ENCODE peak calls at places on chromosomes 12 and 14, in six cellular contexts. C is transverse colon; O is lower lobe of right lung; M is CD8-positive, alpha-beta T cell; D is OCI-LY7; Q is Karpas-422. T is an unnamed sample. For H3K4me1 and H3K36me3, the result is how much of the 10 kb centered on the place peaks cover.

GRCh38 chr14:39912192-39913100 is 480.2 kb upstream of the FBXO33 start:
- DNase-seq in C (no peak), O (no peak), M (no peak), D (no peak), Q (no peak), T (no peak)

GRCh38 chr14:36818212-36818611 is 156.6 kb downstream of the PAX9 start:
- DNase-seq in C (no peak), O (no peak), M (no peak), D (no peak), Q (no peak), T (no peak)

GRCh38 chr14:99602054-99602787 is 1.8 kb downstream of the CCDC85C start:
- DNase-seq in C (peak), O (peak), M (no peak), D (no peak), Q (no peak), T (no peak)

GRCh38 chr14:20934148-20934762 is 21.0 kb upstream of the RNASE2 start:
- DNase-seq in C (peak), O (peak), M (no peak), D (peak), Q (peak), T (no peak)

GRCh38 chr12:86216591-86216990 is 39.6 kb downstream of the MGAT4C start:
- DNase-seq in C (no peak), O (no peak), M (no peak), D (no peak), Q (no peak), T (no peak)

GRCh38 chr12:62957233-62957953 is 22.4 kb upstream of the PPM1H start:
- DNase-seq in C (no peak), O (no peak), M (no peak), D (no peak), Q (no peak), T (no peak)

GRCh38 chr12:53978477-53979356 is 4.0 kb upstream of the HOTAIR start:
- DNase-seq in C (peak), O (no peak), M (no peak), D (no peak), Q (no peak), T (no peak)

GRCh38 chr12:51368640-51369517 is 22.3 kb downstream of the GALNT6 start:
- DNase-seq in C (peak), O (peak), M (peak), D (peak), Q (peak), T (peak)

GRCh38 chr12:15320881-15321280 is 1.4 kb upstream of the PTPRO start:
- DNase-seq in C (no peak), O (no peak), M (no peak), D (no peak), Q (no peak), T (no peak)

GRCh38 chr12:57461326-57461903 is 1.8 kb downstream of the GLI1 start:
- DNase-seq in C (peak), O (no peak), M (no peak), D (peak), Q (peak), T (peak)

GRCh38 chr12:123131879-123132402 is 18.9 kb downstream of the PITPNM2 start:
- DNase-seq in C (peak), O (peak), M (no peak), D (peak), Q (no peak), T (no peak)

GRCh38 chr14:92986254-92987147 is 63.6 kb downstream of the CHGA start:
- DNase-seq in C (no peak), O (peak), M (no peak), D (no peak), Q (no peak), T (peak)

GRCh38 chr12:2354151-2354991 is 301.6 kb downstream of the CACNA1C start:
- DNase-seq in C (no peak), O (no peak), M (no peak), D (peak), Q (no peak), T (no peak)

DNA sequence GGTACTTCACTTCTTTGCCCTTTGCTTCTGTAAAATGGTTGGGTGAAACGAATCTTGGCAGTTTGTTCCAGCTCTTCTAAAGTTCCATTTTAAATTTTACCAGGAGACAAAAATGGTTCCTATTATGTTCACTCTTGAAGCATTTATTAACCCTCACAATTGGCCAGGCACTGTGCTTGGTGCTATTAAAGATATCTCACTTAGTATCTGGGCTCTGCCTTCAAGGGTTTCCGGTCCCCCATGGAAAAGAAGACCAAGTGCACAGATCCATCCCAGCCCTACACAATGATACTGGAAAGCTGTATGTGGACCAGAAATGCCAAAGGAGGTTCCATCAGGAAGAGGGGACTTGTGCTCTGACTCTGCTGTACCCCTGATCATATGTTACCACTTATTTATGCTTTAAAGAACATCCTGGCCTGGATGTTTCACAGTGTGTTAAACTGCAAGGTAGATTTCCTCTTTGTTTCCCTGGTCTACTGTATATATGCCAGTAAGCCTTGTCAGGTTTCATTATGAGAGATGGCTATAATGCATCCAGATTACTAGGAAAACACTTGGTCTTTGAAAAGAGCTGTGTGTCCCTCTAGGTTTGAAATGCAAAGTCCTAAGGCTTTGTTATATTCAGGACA is 154.8 kb downstream of the PRKCH start:
- DNase-seq in C (no peak), O (no peak), M (no peak), D (peak), Q (no peak), T (no peak)
- H3K4me1 ChIP-seq in C (under half), O (half or more), M (half or more), D (half or more), Q (half or more), T (under half)

GRCh38 chr12:68766646-68767045 is 20.7 kb downstream of the SLC35E3 start:
- DNase-seq in C (no peak), O (no peak), M (no peak), D (no peak), Q (no peak), T (no peak)
- H3K4me3 ChIP-seq in C (no peak), O (no peak), M (no peak), D (no peak), Q (no peak), T (no peak)

GRCh38 chr12:6569312-6569711 is 1.2 kb upstream of the NOP2 start:
- DNase-seq in C (no peak), O (no peak), M (no peak), D (no peak), Q (no peak), T (no peak)
- H3K36me3 ChIP-seq in C (half or more), O (half or more), M (under half), D (half or more), Q (under half), T (under half)

DNA sequence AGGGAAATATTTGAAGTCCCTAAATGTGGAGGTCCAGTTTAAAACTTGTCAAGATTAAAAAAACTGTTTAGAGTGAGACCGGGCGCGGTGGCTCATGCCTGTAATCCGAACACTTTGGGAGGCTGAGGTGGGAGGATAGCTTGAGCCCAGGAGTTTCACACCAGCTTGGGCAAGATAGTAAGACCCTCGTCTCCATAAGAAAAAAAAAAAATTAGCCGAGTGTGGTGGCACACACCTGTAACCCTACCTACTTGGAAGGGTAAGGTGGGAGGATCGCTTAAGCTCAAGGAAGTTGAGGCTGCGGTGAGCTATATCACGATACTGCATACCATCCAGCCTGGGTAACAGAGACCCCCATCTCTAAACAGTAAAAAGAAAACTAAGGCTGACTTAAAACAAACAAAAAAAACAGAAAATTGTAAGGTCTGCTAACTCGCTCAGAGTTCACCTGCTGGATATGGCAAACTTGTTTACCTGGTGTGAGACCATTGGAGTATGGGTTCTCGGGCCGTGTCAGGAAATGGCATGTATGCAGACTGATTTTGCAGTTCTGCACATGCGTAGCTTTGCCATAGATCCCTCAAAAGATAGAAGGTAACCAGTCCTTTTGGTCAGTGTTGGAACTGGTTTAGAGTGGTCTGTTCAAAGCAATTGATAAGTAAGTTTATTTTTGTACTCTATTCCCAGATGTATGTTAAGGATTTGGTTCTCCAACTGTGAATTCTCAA is 2.1 kb downstream of the RNF10 start:
- DNase-seq in C (peak), O (no peak), M (peak), D (peak), Q (no peak), T (no peak)
- H3K4me1 ChIP-seq in C (under half), O (half or more), M (under half), D (half or more), Q (under half), T (under half)

DNA sequence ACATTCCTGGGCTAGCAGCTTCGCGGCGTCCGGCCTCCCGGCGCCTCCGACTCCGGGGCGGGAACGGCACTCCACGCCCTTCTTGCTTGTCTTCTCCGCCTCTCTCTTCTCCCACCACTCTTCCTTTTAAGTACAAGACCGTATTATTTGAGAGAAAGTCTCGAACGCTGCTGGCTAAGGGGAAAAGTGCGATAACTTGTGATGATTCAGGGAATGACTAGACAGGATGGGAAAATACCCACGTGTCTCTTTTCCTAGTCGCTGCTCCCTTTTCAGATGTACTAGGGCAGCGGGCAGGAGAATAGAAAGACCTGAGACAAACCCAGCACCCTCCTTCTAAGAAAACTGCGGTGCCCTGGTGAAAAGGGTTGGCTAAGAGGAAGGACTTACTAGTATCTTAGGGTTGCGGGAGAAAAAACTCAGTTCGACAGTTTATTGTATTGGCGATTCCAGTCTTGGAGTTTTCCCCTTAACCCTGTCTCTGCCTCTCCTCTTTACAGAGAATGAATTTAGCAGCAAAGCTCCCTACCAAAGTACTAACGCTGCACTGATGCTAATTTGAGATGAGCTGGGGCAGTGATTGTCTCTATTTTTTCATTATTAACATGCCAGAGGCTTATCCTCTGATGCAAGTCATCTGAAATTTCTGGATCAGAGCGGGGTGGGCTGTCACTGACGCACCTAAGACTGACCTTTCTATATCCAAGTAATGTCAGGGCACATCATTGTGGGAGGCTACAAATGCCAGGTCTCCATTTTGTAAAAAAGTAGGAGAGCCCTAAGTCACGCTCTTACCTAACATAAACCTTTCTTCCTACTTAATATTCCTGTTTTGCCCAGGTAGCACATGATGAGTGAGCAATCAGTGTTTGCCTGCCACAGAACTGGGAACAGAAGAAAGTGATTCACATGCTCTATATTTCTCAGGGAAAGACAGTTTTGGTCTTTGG is 810 bp upstream of the PAWR start:
- DNase-seq in C (peak), O (no peak), M (no peak), D (no peak), Q (no peak), T (no peak)
- H3K4me3 ChIP-seq in C (peak), O (peak), M (no peak), D (peak), Q (peak), T (peak)

GRCh38 chr12:71636704-71637115 is 26.9 kb downstream of the ZFC3H1 start:
- DNase-seq in C (no peak), O (no peak), M (no peak), D (peak), Q (peak), T (no peak)
- H3K36me3 ChIP-seq in C (half or more), O (half or more), M (under half), D (half or more), Q (half or more), T (under half)

T was measured in aorta.